ENCODE peak calls at places on chromosomes 2 and 18, in five cellular contexts. H is naive B cell, R is right cardiac atrium, C is NB4, O is NCI-H510A. P is an unnamed sample.

GRCh38 chr18:984004-984403 is 79.3 kb downstream of the ADCYAP1 start:
- DNase-seq in H (no peak), R (no peak), C (no peak), O (peak), P (no peak)

GRCh38 chr2:134774786-134775641 is 56.2 kb upstream of the TMEM163 start:
- DNase-seq in H (no peak), R (no peak), C (no peak), O (no peak), P (no peak)

GRCh38 chr2:10331702-10332401 is 29.1 kb downstream of the HPCAL1 start:
- DNase-seq in H (peak), R (no peak), C (peak), O (peak), P (no peak)

GRCh38 chr18:33761363-33761762 is 183.3 kb downstream of the ASXL3 start:
- DNase-seq in H (no peak), R (peak), C (peak), O (no peak), P (peak)

GRCh38 chr2:55620123-55620779 is 2.8 kb upstream of the PPP4R3B start:
- DNase-seq in H (no peak), R (no peak), C (peak), O (no peak), P (no peak)

GRCh38 chr2:144516981-144517824 is 2.7 kb downstream of the ZEB2 start:
- DNase-seq in H (peak), R (peak), C (peak), O (peak), P (no peak)

GRCh38 chr2:217162533-217162932 is 302.7 kb upstream of the TNP1 start:
- DNase-seq in H (no peak), R (no peak), C (peak), O (peak), P (no peak)

GRCh38 chr2:20212459-20212870 is 12.5 kb downstream of the SDC1 start:
- DNase-seq in H (no peak), R (no peak), C (no peak), O (peak), P (no peak)

GRCh38 chr2:188473306-188473705 is 181.6 kb downstream of the GULP1 start:
- DNase-seq in H (no peak), R (no peak), C (no peak), O (no peak), P (no peak)

GRCh38 chr2:219060821-219061791 is at the start of gene IHH:
- DNase-seq in H (no peak), R (no peak), C (peak), O (no peak), P (no peak)

GRCh38 chr18:9647496-9648323 is 33.4 kb upstream of the PPP4R1 start:
- DNase-seq in H (no peak), R (no peak), C (peak), O (no peak), P (no peak)

GRCh38 chr18:60147326-60147725 is 225.2 kb downstream of the MC4R start:
- DNase-seq in H (no peak), R (no peak), C (peak), O (no peak), P (no peak)

GRCh38 chr2:137367361-137367760 is 596.9 kb upstream of the HNMT start:
- DNase-seq in H (no peak), R (no peak), C (no peak), O (no peak), P (no peak)

GRCh38 chr18:12750708-12751502 is 48.1 kb downstream of the PSMG2 start:
- DNase-seq in H (no peak), R (no peak), C (no peak), O (no peak), P (no peak)

GRCh38 chr2:75622500-75622899 is 24.1 kb upstream of the MRPL19 start:
- DNase-seq in H (no peak), R (no peak), C (no peak), O (no peak), P (no peak)

GRCh38 chr2:7994397-7994951 is 687.4 kb upstream of the ID2 start:
- DNase-seq in H (no peak), R (peak), C (no peak), O (peak), P (no peak)

GRCh38 chr2:19733951-19734425 is 167.8 kb downstream of the TTC32 start:
- DNase-seq in H (no peak), R (no peak), C (no peak), O (no peak), P (no peak)

GRCh38 chr2:164028764-164029534 is 293.1 kb upstream of the FIGN start:
- DNase-seq in H (no peak), R (no peak), C (no peak), O (no peak), P (no peak)

P was measured in SK-N-MC.